ENCODE peak calls at places on chromosomes 3 and 15, in four cellular contexts. U is SK-N-SH, Y is HepG2, S is H1. J is an unnamed sample.

GRCh38 chr3:171428321-171428787 is 31.9 kb downstream of the TNIK start:
- DNase-seq in S (no peak), U (no peak), Y (no peak), J (no peak)

GRCh38 chr15:97014001-97014400 is 683.5 kb downstream of the NR2F2 start:
- DNase-seq in S (no peak), Y (no peak), U (no peak), J (no peak)

GRCh38 chr15:52080031-52080430 is 32.5 kb downstream of the BCL2L10 start:
- DNase-seq in Y (no peak), S (no peak), U (no peak), J (no peak)

GRCh38 chr3:49411550-49411967 is 217 bp downstream of the RHOA start:
- DNase-seq in Y (peak), U (peak), S (no peak), J (no peak)

GRCh38 chr15:80695911-80696651 is 971 bp downstream of the ABHD17C start:
- DNase-seq in U (peak), S (no peak), Y (peak), J (no peak)

GRCh38 chr3:37627951-37628620 is 233.6 kb upstream of the CTDSPL start:
- DNase-seq in S (no peak), U (no peak), Y (no peak), J (peak)

GRCh38 chr3:131702156-131702555 is 199.4 kb upstream of the MRPL3 start:
- DNase-seq in U (no peak), S (no peak), Y (no peak), J (no peak)

GRCh38 chr3:126512026-126512425 is 5.5 kb downstream of the UROC1 start:
- DNase-seq in U (no peak), S (no peak), Y (no peak), J (no peak)

GRCh38 chr3:41598804-41599481 is 363.0 kb downstream of the ULK4 start:
- DNase-seq in S (no peak), U (no peak), Y (no peak), J (no peak)

GRCh38 chr3:19074257-19074938 is 73.9 kb upstream of the KCNH8 start:
- DNase-seq in U (no peak), S (peak), Y (no peak), J (no peak)

GRCh38 chr3:137924628-137925027 is 85.3 kb upstream of the CLDN18 start:
- DNase-seq in S (no peak), U (no peak), Y (no peak), J (no peak)

GRCh38 chr3:192772495-192772894 is 45.2 kb upstream of the FGF12 start:
- DNase-seq in U (peak), Y (peak), S (peak), J (no peak)
- TF ChIP-seq GABPA in U (no peak), Y (no peak), S (no peak), J (no peak)

DNA sequence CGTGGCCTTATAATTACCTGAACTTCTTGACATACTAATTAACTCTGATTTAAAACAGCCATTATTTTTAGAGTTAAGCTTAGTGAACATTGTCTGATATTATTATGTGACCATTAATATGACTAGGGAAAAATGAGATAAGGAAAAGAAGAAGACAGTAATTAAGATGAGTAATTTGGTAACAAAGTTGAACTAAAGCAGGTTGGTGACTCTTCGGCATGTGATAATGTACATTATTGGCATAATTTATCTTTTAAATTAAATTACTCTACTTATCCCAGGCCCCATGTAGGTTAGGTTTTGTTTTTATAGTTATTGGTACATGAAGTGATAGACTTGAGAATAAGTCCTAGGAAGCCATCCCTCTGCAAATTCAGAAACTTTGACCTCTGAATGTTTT is 249.7 kb upstream of the CFAP20DC start:
- DNase-seq in Y (no peak), U (peak), S (no peak), J (no peak)
- TF ChIP-seq TCF12 in Y (no peak), U (no peak), S (no peak), J (no peak)

GRCh38 chr3:22392859-22393258 is 641.8 kb upstream of the ZNF385D start:
- DNase-seq in S (no peak), Y (no peak), U (no peak), J (no peak)
- TF ChIP-seq GABPA in S (no peak), Y (no peak), U (no peak), J (no peak)

DNA sequence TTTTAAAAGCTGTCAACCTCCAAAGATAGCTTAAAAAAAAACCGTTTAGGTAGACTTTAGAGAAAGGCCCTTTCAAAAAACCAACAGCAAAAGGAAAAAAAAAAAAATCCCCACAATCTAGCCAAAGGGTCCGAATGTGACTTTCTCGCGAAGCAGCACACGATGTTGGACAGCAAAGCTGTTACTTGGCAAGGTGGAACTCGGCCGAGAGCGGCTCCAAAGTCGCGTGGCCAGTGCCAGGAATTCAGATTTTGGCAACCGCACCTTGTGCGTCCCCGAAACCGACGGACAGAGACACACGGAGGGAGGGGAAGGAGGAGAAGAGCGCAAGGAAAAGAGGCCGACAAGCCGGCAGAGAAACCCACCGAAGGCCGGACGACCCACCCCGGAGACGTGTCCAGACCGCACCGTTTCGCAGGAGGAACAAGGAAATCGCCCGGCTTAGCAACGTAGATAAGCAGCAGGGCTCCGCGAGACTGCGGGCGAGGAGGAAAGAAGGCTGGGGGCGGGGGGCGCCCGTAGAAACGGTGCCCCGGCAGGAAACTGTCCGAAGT is 517.3 kb downstream of the MECOM start:
- DNase-seq in U (no peak), S (no peak), Y (no peak), J (no peak)
- TF ChIP-seq TCF12 in U (no peak), S (no peak), Y (no peak), J (no peak)

GRCh38 chr3:52455283-52456168 is at the start of gene NISCH:
- DNase-seq in U (peak), Y (peak), S (no peak), J (peak)

GRCh38 chr3:52456800-52457183 is 1.4 kb downstream of the NISCH start:
- DNase-seq in U (no peak), S (no peak), Y (no peak), J (no peak)

GRCh38 chr3:52458770-52459540 is 3.6 kb downstream of the NISCH start:
- DNase-seq in Y (no peak), U (no peak), S (no peak), J (peak)

GRCh38 chr3:52456169-52456799 is 880 bp downstream of the NISCH start:
- DNase-seq in Y (no peak), U (peak), S (no peak), J (no peak)

GRCh38 chr3:52458031-52458760 is 2.8 kb downstream of the NISCH start:
- DNase-seq in S (no peak), U (no peak), Y (no peak), J (no peak)
- TF ChIP-seq GABPA in S (no peak), U (no peak), Y (no peak), J (no peak)

DNA sequence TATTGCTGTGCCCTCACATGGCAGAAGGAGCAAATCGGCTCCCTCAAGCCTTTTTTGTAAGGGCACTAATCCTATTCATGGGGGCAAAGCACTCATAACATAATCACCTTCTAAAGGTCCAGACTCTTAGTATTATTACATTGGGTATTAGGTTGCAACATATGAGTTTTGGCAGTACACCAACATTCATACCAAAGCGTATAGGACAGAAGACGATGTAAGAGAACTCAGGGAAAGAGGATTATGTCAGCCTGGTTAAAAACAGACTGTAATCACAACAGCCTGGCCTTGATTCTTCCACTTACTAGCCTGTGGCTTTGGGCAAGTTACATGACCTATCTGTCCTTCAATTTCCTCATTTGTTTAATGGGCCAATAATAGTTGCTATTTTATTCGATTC is 828.5 kb upstream of the NECTIN3 start:
- DNase-seq in Y (no peak), U (no peak), S (no peak), J (no peak)
- TF ChIP-seq TCF12 in Y (no peak), U (no peak), S (no peak), J (no peak)

DNA sequence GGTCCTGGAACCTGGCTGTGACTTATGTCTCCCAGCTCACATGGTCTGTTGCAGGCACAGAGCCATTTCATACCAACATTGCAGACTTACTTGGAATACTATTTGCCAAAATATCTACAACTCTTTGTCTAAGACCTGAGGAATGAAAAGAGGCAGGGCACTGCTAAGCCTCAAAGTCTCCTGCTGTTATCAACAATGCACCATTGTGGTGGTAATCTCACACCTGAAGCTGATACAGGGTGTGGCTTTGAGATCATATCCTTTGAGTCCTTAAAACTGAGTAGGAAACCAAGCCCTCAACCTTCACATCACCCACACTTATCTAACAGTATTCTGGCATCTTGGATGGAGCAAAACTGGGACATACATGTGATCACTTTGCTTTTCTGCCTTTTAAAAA is 782.0 kb downstream of the EPHA3 start:
- DNase-seq in S (peak), Y (no peak), U (no peak), J (no peak)
- TF ChIP-seq GABPA in S (no peak), Y (no peak), U (no peak), J (no peak)

GRCh38 chr15:26125664-26126063 is 262.5 kb upstream of the ATP10A start:
- DNase-seq in U (no peak), Y (no peak), S (no peak), J (no peak)
- TF ChIP-seq TCF12 in U (no peak), Y (no peak), S (no peak), J (no peak)

GRCh38 chr3:17260257-17260656 is 375.5 kb downstream of the PLCL2 start:
- DNase-seq in U (no peak), Y (no peak), S (no peak), J (no peak)

GRCh38 chr3:17257269-17257668 is 372.5 kb downstream of the PLCL2 start:
- DNase-seq in S (no peak), U (no peak), Y (no peak), J (no peak)

GRCh38 chr3:17261627-17262369 is 377.0 kb downstream of the PLCL2 start:
- DNase-seq in S (no peak), Y (no peak), U (no peak), J (no peak)

DNA sequence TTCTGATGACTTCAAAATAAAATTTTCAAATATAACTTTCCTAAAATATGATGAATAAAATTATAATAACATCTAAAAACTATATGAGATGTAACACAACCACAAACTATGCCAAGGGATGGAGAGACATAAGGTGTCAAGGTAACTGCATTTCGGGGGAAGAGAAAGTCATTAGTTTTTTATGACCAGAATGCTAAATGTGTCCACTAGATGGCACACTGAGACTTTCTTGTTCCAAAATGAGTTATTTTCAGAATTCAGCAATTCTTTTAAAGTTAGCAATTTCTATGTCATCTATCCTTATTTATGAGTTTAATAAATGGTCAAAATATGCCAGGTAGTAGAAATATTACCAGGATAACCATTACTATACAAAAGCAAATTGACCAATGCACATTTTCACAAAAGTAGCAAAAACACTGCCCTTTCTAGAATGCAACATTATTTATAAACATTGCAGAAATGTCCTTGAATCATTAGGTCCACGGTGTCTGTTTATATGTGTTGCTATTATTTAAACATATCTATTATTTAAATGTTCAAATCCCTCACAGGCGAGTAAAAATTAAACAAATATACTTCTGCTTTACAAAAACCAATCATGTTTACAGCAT is 374.2 kb downstream of the PLCL2 start:
- DNase-seq in S (no peak), U (peak), Y (peak), J (no peak)
- TF ChIP-seq GABPA in S (no peak), U (no peak), Y (no peak), J (no peak)